ENCODE peak calls at places on chromosome 5, in four cellular contexts. F is prostate gland, P is A549, Y is psoas muscle. T is an unnamed sample. For H3K4me1, the result is how much of the 10 kb centered on the place peaks cover.

GRCh38 chr5:40813698-40814281 is 15.6 kb upstream of the PRKAA1 start:
- DNase-seq in F (no peak), P (no peak), Y (no peak), T (no peak)

GRCh38 chr5:7629559-7629958 is 221.4 kb downstream of the CFAP90 start:
- DNase-seq in F (no peak), P (no peak), Y (no peak), T (no peak)

GRCh38 chr5:103119067-103119764 is 722 bp downstream of the GIN1 start:
- DNase-seq in F (no peak), P (no peak), Y (no peak), T (no peak)

GRCh38 chr5:7208911-7209310 is 187.0 kb upstream of the ADCY2 start:
- DNase-seq in F (peak), P (no peak), Y (peak), T (no peak)

GRCh38 chr5:121949885-121950284 is 11.9 kb upstream of the SRFBP1 start:
- DNase-seq in F (peak), P (peak), Y (no peak), T (no peak)

GRCh38 chr5:109329296-109330252 is 80.2 kb downstream of the PJA2 start:
- DNase-seq in F (no peak), P (no peak), Y (no peak), T (no peak)

GRCh38 chr5:160961761-160962160 is 109.8 kb upstream of the ATP10B start:
- DNase-seq in F (no peak), P (no peak), Y (no peak), T (no peak)

GRCh38 chr5:34447424-34447823 is 208.7 kb upstream of the RAI14 start:
- DNase-seq in F (no peak), P (no peak), Y (no peak), T (no peak)

GRCh38 chr5:94746731-94747124 is 128.3 kb downstream of the SLF1 start:
- DNase-seq in F (no peak), P (no peak), Y (no peak), T (peak)

GRCh38 chr5:68240771-68241170 is 25.2 kb downstream of the PIK3R1 start:
- DNase-seq in F (no peak), P (no peak), Y (no peak), T (no peak)

GRCh38 chr5:151070449-151070848 is 10.4 kb downstream of the TNIP1 start:
- DNase-seq in F (no peak), P (no peak), Y (no peak), T (no peak)

GRCh38 chr5:56119050-56119449 is 114.1 kb downstream of the ANKRD55 start:
- DNase-seq in F (no peak), P (no peak), Y (no peak), T (no peak)

GRCh38 chr5:11384441-11385250 is 519.6 kb downstream of the CTNND2 start:
- DNase-seq in F (peak), P (no peak), Y (no peak), T (no peak)

GRCh38 chr5:127746756-127747155 is 43.6 kb downstream of the CCDC192 start:
- DNase-seq in F (no peak), P (peak), Y (no peak), T (no peak)

GRCh38 chr5:116546033-116546742 is 28.4 kb downstream of the SEMA6A start:
- DNase-seq in F (no peak), P (no peak), Y (no peak), T (no peak)

GRCh38 chr5:80109549-80110478 is 74.7 kb downstream of the THBS4 start:
- DNase-seq in F (no peak), P (no peak), Y (no peak), T (no peak)

GRCh38 chr5:173451031-173451430 is 122.8 kb upstream of the STC2 start:
- DNase-seq in F (no peak), P (peak), Y (no peak), T (no peak)

GRCh38 chr5:73999306-73999705 is 373.3 kb downstream of the ARHGEF28 start:
- DNase-seq in F (no peak), P (no peak), Y (no peak), T (no peak)

GRCh38 chr5:15798006-15798405 is 298.0 kb downstream of the FBXL7 start:
- DNase-seq in F (peak), P (no peak), Y (no peak), T (no peak)

GRCh38 chr5:166648736-166649135 is 1642.7 kb upstream of the WWC1 start:
- DNase-seq in F (no peak), P (no peak), Y (no peak), T (no peak)

GRCh38 chr5:68196876-68197275 is 18.7 kb upstream of the PIK3R1 start:
- DNase-seq in F (no peak), P (no peak), Y (no peak), T (no peak)

GRCh38 chr5:127664082-127664481 is 15.2 kb downstream of the CTXN3 start:
- DNase-seq in F (no peak), P (no peak), Y (no peak), T (no peak)

GRCh38 chr5:142104491-142104890 is 4.1 kb upstream of the NDFIP1 start:
- DNase-seq in F (no peak), P (no peak), Y (no peak), T (no peak)

GRCh38 chr5:95734916-95735315 is 3.8 kb downstream of the RHOBTB3 start:
- DNase-seq in F (no peak), P (no peak), Y (no peak), T (no peak)

GRCh38 chr5:131209506-131210191 is 38.9 kb downstream of the LYRM7 start:
- DNase-seq in F (no peak), P (no peak), Y (no peak), T (no peak)

GRCh38 chr5:114062940-114063867 is 298.7 kb upstream of the KCNN2 start:
- DNase-seq in F (no peak), P (no peak), Y (no peak), T (no peak)

GRCh38 chr5:1123418-1124147 is 11.7 kb upstream of the SLC12A7 start:
- DNase-seq in F (no peak), P (no peak), Y (no peak), T (no peak)

GRCh38 chr5:1122511-1123284 is 10.8 kb upstream of the SLC12A7 start:
- DNase-seq in F (no peak), P (no peak), Y (no peak), T (no peak)

GRCh38 chr5:1120236-1120999 is 8.6 kb upstream of the SLC12A7 start:
- DNase-seq in F (no peak), P (no peak), Y (no peak), T (no peak)

GRCh38 chr5:1121101-1121500 is 9.2 kb upstream of the SLC12A7 start:
- DNase-seq in F (no peak), P (no peak), Y (no peak), T (no peak)

GRCh38 chr5:1121891-1122290 is 10.0 kb upstream of the SLC12A7 start:
- DNase-seq in F (no peak), P (no peak), Y (no peak), T (no peak)
- H3K4me1 ChIP-seq in F (under half), P (under half), Y (under half), T (under half)

GRCh38 chr5:177402271-177403043 is 2.0 kb upstream of the PFN3 start:
- DNase-seq in F (peak), P (peak), Y (peak), T (peak)
- TF ChIP-seq CTCF in F (peak), P (peak), Y (no peak), T (peak)

GRCh38 chr5:120538644-120539043 is 74.5 kb downstream of the PRR16 start:
- DNase-seq in F (no peak), P (no peak), Y (no peak), T (no peak)
- H3K4me3 ChIP-seq in F (no peak), P (no peak), Y (no peak), T (no peak)

GRCh38 chr5:158876263-158876942 is 223.3 kb downstream of the EBF1 start:
- DNase-seq in F (no peak), P (no peak), Y (no peak), T (no peak)
- H3K4me1 ChIP-seq in F (under half), P (under half), Y (under half), T (under half)

DNA sequence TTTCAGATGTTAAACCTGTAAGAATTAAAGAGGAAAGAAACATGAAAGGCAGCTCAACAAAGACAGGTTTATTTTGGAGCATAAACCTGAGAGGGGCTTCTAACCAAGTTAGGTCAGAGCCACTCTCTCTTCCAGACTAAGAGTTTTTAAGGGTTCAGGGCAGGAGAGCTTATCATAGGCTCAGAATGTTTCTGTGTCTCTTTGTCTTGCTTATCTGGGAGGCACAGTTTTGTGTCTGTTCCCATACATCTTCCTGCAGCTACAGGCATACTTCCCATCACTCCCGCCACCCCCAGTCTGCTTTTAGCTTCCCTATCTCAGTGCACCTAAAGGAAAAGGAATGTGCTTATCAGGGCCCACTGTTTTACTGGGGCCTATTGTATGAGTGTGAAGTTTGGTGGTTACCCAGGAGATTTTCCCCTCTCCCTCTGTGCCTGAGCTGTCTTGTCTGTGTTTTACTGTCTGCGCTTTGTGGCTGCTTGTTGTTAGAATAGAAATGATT is 21.9 kb downstream of the CD14 start:
- DNase-seq in F (no peak), P (no peak), Y (no peak), T (no peak)
- TF ChIP-seq CTCF in F (no peak), P (no peak), Y (no peak), T (no peak)

GRCh38 chr5:124741711-124742496 is 4.5 kb downstream of the ZNF608 start:
- DNase-seq in F (no peak), P (no peak), Y (no peak), T (no peak)
- H3K4me3 ChIP-seq in F (no peak), P (no peak), Y (peak), T (no peak)

GRCh38 chr5:54411176-54411575 is 44.3 kb upstream of the HSPB3 start:
- DNase-seq in F (no peak), P (no peak), Y (no peak), T (no peak)
- H3K4me1 ChIP-seq in F (under half), P (under half), Y (under half), T (under half)

DNA sequence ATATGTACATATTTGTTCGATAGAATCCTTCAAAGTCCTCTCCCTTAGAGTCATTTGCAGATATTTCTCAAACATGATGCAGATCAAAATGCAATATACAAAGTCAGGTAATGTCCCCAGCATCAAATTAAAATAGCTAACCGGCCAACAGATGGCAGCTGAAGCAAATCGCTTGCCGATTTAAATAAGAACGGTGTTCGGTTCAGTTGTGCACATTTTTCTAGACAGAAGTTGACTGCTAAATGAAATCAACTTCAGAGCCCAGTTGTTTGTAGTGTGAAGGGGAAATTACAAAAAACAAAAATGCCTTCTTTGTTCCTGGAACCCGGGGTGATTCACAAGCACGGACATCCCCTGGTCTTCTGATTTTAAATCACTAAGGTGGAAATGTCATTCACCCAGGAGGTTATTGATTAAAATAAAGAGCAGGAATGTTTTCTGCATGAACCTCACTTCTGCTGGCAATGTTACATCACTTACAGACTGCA is 219.2 kb downstream of the EBF1 start:
- DNase-seq in F (no peak), P (no peak), Y (no peak), T (no peak)
- TF ChIP-seq CTCF in F (no peak), P (no peak), Y (no peak), T (no peak)

GRCh38 chr5:133963493-133964128 is 4.8 kb downstream of the C5orf15 start:
- DNase-seq in F (no peak), P (no peak), Y (no peak), T (no peak)
- H3K4me3 ChIP-seq in F (no peak), P (no peak), Y (no peak), T (no peak)

DNA sequence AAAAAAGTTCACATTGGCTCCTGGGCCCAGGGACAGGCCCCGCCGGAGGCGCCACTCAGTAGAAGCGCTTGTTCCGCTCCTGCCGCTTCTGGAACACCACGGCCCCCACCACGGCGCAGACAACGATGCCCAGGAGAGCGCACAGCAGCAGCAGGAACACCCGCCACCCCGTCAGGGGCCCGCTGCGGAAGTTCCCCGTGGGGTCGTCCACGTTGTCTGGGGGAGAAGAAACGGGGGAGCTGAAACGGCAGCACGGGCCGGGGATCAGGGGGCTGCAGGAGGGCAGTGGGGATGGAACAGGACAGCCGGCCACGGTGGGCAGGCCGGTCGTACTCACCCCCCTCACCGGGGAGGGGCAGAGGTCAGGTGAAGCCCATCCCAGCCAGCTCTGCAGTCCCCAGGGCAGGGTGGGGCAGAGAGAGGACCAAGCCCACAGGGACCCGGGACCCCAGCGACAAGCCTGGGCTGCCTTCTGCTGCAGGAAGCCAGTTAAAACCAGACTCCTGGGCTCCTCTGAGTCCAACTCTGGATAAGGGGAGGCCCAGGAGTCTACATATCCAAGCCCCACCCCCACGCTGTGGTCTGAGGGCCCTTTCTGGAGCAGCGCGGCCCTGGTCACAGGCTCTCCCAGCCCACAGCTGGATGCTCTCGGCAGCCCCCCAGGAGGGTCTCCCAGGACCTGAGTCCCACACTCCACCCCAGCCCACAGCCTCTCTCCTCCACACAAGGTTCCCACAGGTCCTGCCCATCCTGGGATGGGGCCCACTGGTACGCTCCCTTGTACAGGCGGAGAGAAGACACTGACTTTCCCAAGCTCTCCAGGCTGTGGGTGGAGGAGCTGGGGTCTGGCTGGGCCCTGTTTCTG is 19.2 kb downstream of the LMAN2 start:
- DNase-seq in F (no peak), P (no peak), Y (no peak), T (no peak)
- H3K4me1 ChIP-seq in F (under half), P (under half), Y (under half), T (under half)

T was measured in lung.